ENCODE peak calls at places on chromosome 1, in six cellular contexts. O is endothelial cell of umbilical vein, A is A549, U is H1, X is K562, V is HepG2. Q is an unnamed sample.

GRCh38 chr1:74895411-74895810 is 162.5 kb downstream of the TYW3 start:
- DNase-seq in A (no peak), O (no peak), X (no peak), V (no peak), U (no peak), Q (no peak)

GRCh38 chr1:24505816-24506215 is 3.2 kb downstream of the RCAN3 start:
- DNase-seq in A (no peak), U (no peak), V (no peak), X (no peak), O (no peak), Q (no peak)

GRCh38 chr1:19723874-19724273 is 59.2 kb downstream of the HTR6 start:
- DNase-seq in O (no peak), X (no peak), A (no peak), U (no peak), V (no peak), Q (no peak)

GRCh38 chr1:185926562-185926961 is 192.4 kb downstream of the HMCN1 start:
- DNase-seq in V (no peak), X (no peak), U (no peak), A (peak; percentile 77), O (no peak), Q (no peak)

GRCh38 chr1:200306954-200307754 is 102.7 kb downstream of the ZNF281 start:
- DNase-seq in U (no peak), V (peak; percentile 40), X (peak; percentile 72), O (peak; percentile 50), A (peak; percentile 47), Q (no peak)

GRCh38 chr1:183593356-183593755 is 3.1 kb upstream of the NCF2 start:
- DNase-seq in V (no peak), O (no peak), X (no peak), U (no peak), A (no peak), Q (no peak)

GRCh38 chr1:179776831-179777230 is 33.7 kb downstream of the FAM163A start:
- DNase-seq in V (no peak), X (no peak), A (no peak), O (no peak), U (no peak), Q (no peak)

GRCh38 chr1:224589006-224589405 is 27.1 kb upstream of the CNIH3 start:
- DNase-seq in U (no peak), V (no peak), X (no peak), A (no peak), O (no peak), Q (no peak)

GRCh38 chr1:59081795-59082194 is 215.1 kb upstream of the FGGY start:
- DNase-seq in A (no peak), U (no peak), O (no peak), V (no peak), X (no peak), Q (no peak)

GRCh38 chr1:208258277-208258676 is 14.1 kb upstream of the PLXNA2 start:
- DNase-seq in V (no peak), U (no peak), A (no peak), O (no peak), X (no peak), Q (no peak)

GRCh38 chr1:207748737-207749528 is 2.9 kb upstream of the CD46 start:
- DNase-seq in U (no peak), O (no peak), X (no peak), V (peak; percentile 33), A (no peak), Q (no peak)

GRCh38 chr1:64765826-64766225 is 21.0 kb downstream of the RAVER2 start:
- DNase-seq in V (no peak), U (no peak), X (no peak), A (no peak), O (no peak), Q (no peak)

GRCh38 chr1:226476066-226476465 is 68.2 kb upstream of the PARP1 start:
- DNase-seq in V (no peak), O (no peak), U (no peak), X (no peak), A (no peak), Q (no peak)

GRCh38 chr1:226473325-226473724 is 65.4 kb upstream of the PARP1 start:
- DNase-seq in A (no peak), X (no peak), V (no peak), O (no peak), U (no peak), Q (no peak)

GRCh38 chr1:226474041-226474440 is 66.1 kb upstream of the PARP1 start:
- DNase-seq in U (no peak), V (no peak), O (no peak), A (no peak), X (no peak), Q (no peak)

GRCh38 chr1:226475112-226475511 is 67.2 kb upstream of the PARP1 start:
- DNase-seq in A (no peak), O (no peak), X (no peak), U (no peak), V (no peak), Q (no peak)

DNA sequence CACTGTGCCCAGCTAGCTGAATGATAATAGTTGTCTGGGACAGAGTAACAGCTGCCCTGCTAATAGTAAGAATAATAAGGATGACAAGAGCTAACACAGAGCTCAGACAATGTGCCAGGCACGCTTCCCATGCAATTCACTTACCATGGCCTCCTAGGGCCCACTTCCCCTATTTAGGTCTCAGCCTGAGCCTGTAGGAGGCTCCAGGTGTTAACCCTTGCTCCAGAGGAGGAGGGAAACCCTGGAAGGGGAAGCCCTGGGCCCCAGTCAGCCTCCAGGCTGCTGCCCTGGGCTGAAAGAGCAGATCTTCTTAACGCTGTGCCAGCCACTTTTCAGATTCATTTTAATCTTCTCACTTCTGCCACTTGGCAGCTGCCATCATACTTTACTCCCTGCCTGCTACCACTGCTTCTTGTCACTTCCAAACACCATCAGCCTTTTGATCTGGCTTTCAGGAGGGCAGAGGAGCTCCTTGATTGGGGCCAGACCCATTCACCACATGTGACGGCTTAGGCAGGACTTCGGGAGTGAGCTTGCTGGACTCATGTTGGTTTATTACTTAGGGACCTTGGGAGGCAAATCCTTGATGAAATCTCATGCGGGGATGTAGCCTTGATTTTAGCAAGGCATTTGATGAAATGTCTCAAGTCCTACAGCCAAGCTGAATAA is 66.7 kb upstream of the PARP1 start:
- DNase-seq in X (no peak), U (no peak), V (no peak), A (no peak), O (no peak), Q (peak; percentile 26)
- TF ChIP-seq JUN in X (no peak), U (no peak), V (no peak), A (no peak), O (no peak), Q (no peak)

DNA sequence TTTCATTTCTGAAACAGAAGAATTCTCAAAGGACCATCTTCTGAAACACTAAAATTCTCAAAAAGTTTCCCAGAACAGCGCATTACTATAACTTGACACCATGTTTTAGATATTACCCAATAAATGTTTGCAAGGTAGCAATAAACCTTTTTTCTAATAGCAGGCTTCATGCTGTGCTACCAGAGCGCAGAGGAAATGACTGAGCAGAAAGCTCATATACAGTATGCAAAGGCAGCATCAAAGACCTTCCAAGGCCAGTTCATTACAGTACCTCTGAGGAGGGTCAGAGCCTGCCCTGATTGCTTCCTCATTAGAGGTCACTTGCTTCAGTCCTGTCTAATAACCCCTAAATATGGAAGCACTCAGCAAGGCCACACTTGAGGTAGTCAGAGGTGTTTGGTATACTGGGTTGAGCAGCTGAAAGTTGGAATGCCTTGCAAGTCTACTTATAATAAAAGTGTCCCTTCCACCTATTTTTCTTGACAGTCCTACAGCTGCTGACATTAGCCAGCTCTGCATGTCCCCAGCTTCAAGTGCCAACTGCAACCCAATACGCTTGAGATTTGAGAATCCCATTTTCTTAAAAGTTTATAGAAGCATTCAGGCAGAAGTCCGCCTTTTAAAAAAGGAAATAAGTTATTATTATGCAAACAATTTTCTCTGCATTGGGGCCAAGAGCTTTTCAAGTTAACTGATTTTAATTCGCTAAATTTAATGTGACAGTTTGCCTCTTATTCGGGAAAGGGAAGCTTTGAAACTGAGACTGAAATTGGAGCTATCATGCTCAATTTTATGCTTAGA is 207.2 kb downstream of the ZC3H11B start:
- DNase-seq in O (no peak), X (no peak), U (no peak), A (no peak), V (no peak), Q (no peak)
- TF ChIP-seq JUN in O (no peak), X (no peak), U (no peak), A (no peak), V (no peak), Q (no peak)

GRCh38 chr1:77238463-77238862 is 19.2 kb upstream of the PIGK start:
- DNase-seq in U (no peak), O (no peak), V (no peak), X (no peak), A (no peak), Q (no peak)
- TF ChIP-seq JUN in U (no peak), O (no peak), V (no peak), X (no peak), A (no peak), Q (no peak)

GRCh38 chr1:104945406-104945805 is 1195.7 kb downstream of the AMY1C start:
- DNase-seq in X (no peak), U (no peak), O (no peak), V (no peak), A (no peak), Q (no peak)
- TF ChIP-seq JUN in X (no peak), U (no peak), O (no peak), V (no peak), A (no peak), Q (no peak)

GRCh38 chr1:99646885-99647284 is 972 bp downstream of the PALMD start:
- DNase-seq in X (no peak), A (no peak), U (no peak), V (no peak), O (no peak), Q (no peak)
- TF ChIP-seq JUN in X (no peak), A (no peak), U (no peak), V (no peak), O (no peak), Q (no peak)

DNA sequence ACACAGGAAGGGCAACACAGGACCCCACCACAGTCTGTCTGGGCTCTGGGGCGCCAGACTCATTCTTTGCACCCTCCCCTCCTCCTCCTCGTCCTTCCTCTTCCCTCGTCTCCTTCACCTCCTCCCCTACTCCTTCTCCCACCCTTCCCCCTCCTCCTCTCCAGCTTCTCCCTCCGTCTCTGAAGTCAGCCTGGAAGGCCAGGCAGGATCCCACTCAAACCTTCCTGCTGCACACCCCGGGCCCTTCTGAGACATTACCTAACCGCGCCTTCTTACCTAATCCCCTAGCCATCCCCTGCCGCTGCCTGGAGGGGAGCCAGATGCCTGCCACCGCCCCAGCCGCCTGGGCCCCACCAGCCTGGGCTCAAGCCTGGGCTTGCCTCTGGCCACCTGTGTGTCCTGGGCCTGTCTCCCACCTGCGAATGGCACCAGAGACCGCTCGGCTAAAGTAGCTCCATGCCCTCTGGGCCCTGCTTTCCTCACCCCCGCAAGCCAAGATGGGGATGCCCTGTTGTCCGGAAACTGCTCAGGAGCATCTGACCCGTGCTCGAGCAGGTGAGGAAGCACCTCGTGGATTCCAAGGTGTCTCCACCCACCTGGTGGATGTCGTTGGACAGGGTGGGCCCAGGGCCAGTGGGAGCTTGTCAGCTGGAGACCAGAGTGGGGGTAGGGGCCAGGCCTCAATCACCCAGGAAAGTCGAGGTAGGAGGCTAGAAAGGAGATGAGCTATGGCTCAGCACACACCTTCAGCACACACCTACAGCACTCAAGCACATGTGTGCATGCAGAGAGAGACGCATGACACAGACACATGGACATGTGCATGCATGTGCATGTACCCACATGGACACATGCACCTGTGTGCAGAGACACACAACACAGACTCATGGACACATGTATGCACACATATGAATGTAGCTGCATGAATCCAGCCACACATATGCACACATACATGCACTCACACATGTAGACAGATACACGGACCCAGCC is 31.9 kb downstream of the WNT9A start:
- DNase-seq in X (no peak), O (no peak), U (no peak), V (no peak), A (no peak), Q (no peak)
- TF ChIP-seq JUN in X (no peak), O (no peak), U (no peak), V (no peak), A (no peak), Q (no peak)